ENCODE peak calls at places on chromosomes 4 and X, in ten cellular contexts. One of them, this sample, is unnamed.

GRCh38 chrX:119685225-119686066 is 7.5 kb downstream of the SEPTIN6 start:
- DNase-seq in HL-60: peak; percentile 89
- DNase-seq in NCI-H146: no peak
- DNase-seq in activated T-helper 1 cell treated with anti-CD3 and anti-CD28 coated beads, Interleukin-2, amount 50 U/mL, for 16 hours: no peak
- DNase-seq in adipocyte: peak; percentile 34
- DNase-seq in ovary: no peak
- DNase-seq in foreskin melanocyte: no peak
- DNase-seq in MG63: no peak
- DNase-seq in DMS 273 treated with DMSO at 0.1 percent for 48 hours: no peak
- DNase-seq in SW 1271: no peak
- DNase-seq in this sample: peak; percentile 76

GRCh38 chrX:55710701-55711100 is 6.8 kb upstream of the RRAGB start:
- DNase-seq in adipocyte: peak; percentile 57
- DNase-seq in activated T-helper 1 cell treated with anti-CD3 and anti-CD28 coated beads, Interleukin-2, amount 50 U/mL, for 16 hours: no peak
- DNase-seq in DMS 273 treated with DMSO at 0.1 percent for 48 hours: no peak
- DNase-seq in foreskin melanocyte: peak; percentile 72
- DNase-seq in ovary: no peak
- DNase-seq in HL-60: no peak
- DNase-seq in MG63: peak; percentile 66
- DNase-seq in NCI-H146: no peak
- DNase-seq in SW 1271: no peak
- DNase-seq in this sample: no peak

GRCh38 chr4:185870437-185870836 is 58.4 kb upstream of the SORBS2 start:
- DNase-seq in adipocyte: no peak
- DNase-seq in ovary: no peak
- DNase-seq in foreskin melanocyte: no peak
- DNase-seq in activated T-helper 1 cell treated with anti-CD3 and anti-CD28 coated beads, Interleukin-2, amount 50 U/mL, for 16 hours: no peak
- DNase-seq in HL-60: no peak
- DNase-seq in DMS 273 treated with DMSO at 0.1 percent for 48 hours: no peak
- DNase-seq in MG63: no peak
- DNase-seq in SW 1271: no peak
- DNase-seq in NCI-H146: no peak
- DNase-seq in this sample: no peak

GRCh38 chrX:53247928-53248327 is 22.9 kb upstream of the KDM5C start:
- DNase-seq in SW 1271: no peak
- DNase-seq in MG63: no peak
- DNase-seq in ovary: no peak
- DNase-seq in foreskin melanocyte: no peak
- DNase-seq in activated T-helper 1 cell treated with anti-CD3 and anti-CD28 coated beads, Interleukin-2, amount 50 U/mL, for 16 hours: no peak
- DNase-seq in DMS 273 treated with DMSO at 0.1 percent for 48 hours: no peak
- DNase-seq in HL-60: no peak
- DNase-seq in adipocyte: no peak
- DNase-seq in NCI-H146: no peak
- DNase-seq in this sample: no peak

GRCh38 chr4:98046665-98047064 is 96.6 kb downstream of the STPG2 start:
- DNase-seq in MG63: no peak
- DNase-seq in foreskin melanocyte: no peak
- DNase-seq in ovary: no peak
- DNase-seq in HL-60: no peak
- DNase-seq in SW 1271: no peak
- DNase-seq in DMS 273 treated with DMSO at 0.1 percent for 48 hours: peak; percentile 51
- DNase-seq in activated T-helper 1 cell treated with anti-CD3 and anti-CD28 coated beads, Interleukin-2, amount 50 U/mL, for 16 hours: no peak
- DNase-seq in adipocyte: no peak
- DNase-seq in NCI-H146: no peak
- DNase-seq in this sample: no peak

GRCh38 chr4:15314974-15315373 is 112.9 kb upstream of the C1QTNF7 start:
- DNase-seq in NCI-H146: no peak
- DNase-seq in foreskin melanocyte: no peak
- DNase-seq in activated T-helper 1 cell treated with anti-CD3 and anti-CD28 coated beads, Interleukin-2, amount 50 U/mL, for 16 hours: no peak
- DNase-seq in SW 1271: no peak
- DNase-seq in HL-60: no peak
- DNase-seq in MG63: no peak
- DNase-seq in DMS 273 treated with DMSO at 0.1 percent for 48 hours: no peak
- DNase-seq in adipocyte: no peak
- DNase-seq in ovary: no peak
- DNase-seq in this sample: no peak

GRCh38 chrX:97609938-97610337 is 726.2 kb downstream of the RPA4 start:
- DNase-seq in DMS 273 treated with DMSO at 0.1 percent for 48 hours: no peak
- DNase-seq in SW 1271: no peak
- DNase-seq in NCI-H146: no peak
- DNase-seq in adipocyte: no peak
- DNase-seq in MG63: no peak
- DNase-seq in HL-60: no peak
- DNase-seq in activated T-helper 1 cell treated with anti-CD3 and anti-CD28 coated beads, Interleukin-2, amount 50 U/mL, for 16 hours: no peak
- DNase-seq in ovary: no peak
- DNase-seq in foreskin melanocyte: no peak
- DNase-seq in this sample: no peak

GRCh38 chrX:136189222-136189621 is 41.9 kb downstream of the FHL1 start:
- DNase-seq in foreskin melanocyte: no peak
- DNase-seq in ovary: no peak
- DNase-seq in SW 1271: no peak
- DNase-seq in HL-60: no peak
- DNase-seq in NCI-H146: no peak
- DNase-seq in DMS 273 treated with DMSO at 0.1 percent for 48 hours: no peak
- DNase-seq in MG63: no peak
- DNase-seq in adipocyte: no peak
- DNase-seq in activated T-helper 1 cell treated with anti-CD3 and anti-CD28 coated beads, Interleukin-2, amount 50 U/mL, for 16 hours: no peak
- DNase-seq in this sample: no peak

GRCh38 chrX:27057883-27058282 is 405.3 kb downstream of the PPP4R3C start:
- DNase-seq in ovary: no peak
- DNase-seq in foreskin melanocyte: no peak
- DNase-seq in DMS 273 treated with DMSO at 0.1 percent for 48 hours: no peak
- DNase-seq in HL-60: no peak
- DNase-seq in SW 1271: no peak
- DNase-seq in adipocyte: no peak
- DNase-seq in MG63: no peak
- DNase-seq in NCI-H146: no peak
- DNase-seq in activated T-helper 1 cell treated with anti-CD3 and anti-CD28 coated beads, Interleukin-2, amount 50 U/mL, for 16 hours: no peak
- DNase-seq in this sample: no peak

GRCh38 chr4:76306882-76307669 is 543 bp downstream of the STBD1 start:
- DNase-seq in MG63: peak; percentile 60
- DNase-seq in DMS 273 treated with DMSO at 0.1 percent for 48 hours: peak; percentile 42
- DNase-seq in adipocyte: peak; percentile 85
- DNase-seq in foreskin melanocyte: no peak
- DNase-seq in HL-60: peak; percentile 48
- DNase-seq in NCI-H146: peak; percentile 72
- DNase-seq in ovary: peak; percentile 68
- DNase-seq in SW 1271: peak; percentile 23
- DNase-seq in activated T-helper 1 cell treated with anti-CD3 and anti-CD28 coated beads, Interleukin-2, amount 50 U/mL, for 16 hours: no peak
- DNase-seq in this sample: peak; percentile 12